ENCODE peak calls at places on chromosomes 4 and X, in eight cellular contexts. One of them, this sample, is unnamed.

GRCh38 chrX:29662759-29663503 is 552.4 kb upstream of the MAGEB2 start:
- DNase-seq in CD4-positive, alpha-beta memory T cell: no peak
- DNase-seq in naive thymus-derived CD4-positive, alpha-beta T cell: no peak
- DNase-seq in GM23248: peak
- DNase-seq in coronary artery: no peak
- DNase-seq in HepG2: peak
- DNase-seq in CD4-positive, CD25-positive, alpha-beta regulatory T cell: no peak
- DNase-seq in CD8-positive, alpha-beta memory T cell: no peak
- DNase-seq in this sample: peak

GRCh38 chr4:110306363-110306762 is 107.9 kb upstream of the ELOVL6 start:
- DNase-seq in CD4-positive, alpha-beta memory T cell: no peak
- DNase-seq in naive thymus-derived CD4-positive, alpha-beta T cell: no peak
- DNase-seq in GM23248: no peak
- DNase-seq in coronary artery: no peak
- DNase-seq in HepG2: no peak
- DNase-seq in CD4-positive, CD25-positive, alpha-beta regulatory T cell: no peak
- DNase-seq in CD8-positive, alpha-beta memory T cell: no peak
- DNase-seq in this sample: no peak

GRCh38 chr4:140238353-140239041 is 84.5 kb upstream of the MAML3 start:
- DNase-seq in CD4-positive, alpha-beta memory T cell: no peak
- DNase-seq in naive thymus-derived CD4-positive, alpha-beta T cell: no peak
- DNase-seq in GM23248: peak
- DNase-seq in coronary artery: peak
- DNase-seq in HepG2: no peak
- DNase-seq in CD4-positive, CD25-positive, alpha-beta regulatory T cell: no peak
- DNase-seq in CD8-positive, alpha-beta memory T cell: no peak
- DNase-seq in this sample: peak

GRCh38 chrX:84737471-84737871 is 235.2 kb upstream of the HDX start:
- DNase-seq in CD4-positive, alpha-beta memory T cell: no peak
- DNase-seq in naive thymus-derived CD4-positive, alpha-beta T cell: no peak
- DNase-seq in GM23248: peak
- DNase-seq in coronary artery: no peak
- DNase-seq in HepG2: no peak
- DNase-seq in CD4-positive, CD25-positive, alpha-beta regulatory T cell: no peak
- DNase-seq in CD8-positive, alpha-beta memory T cell: no peak
- DNase-seq in this sample: no peak

GRCh38 chr4:66558651-66559050 is 888.4 kb upstream of the EPHA5 start:
- DNase-seq in CD4-positive, alpha-beta memory T cell: no peak
- DNase-seq in naive thymus-derived CD4-positive, alpha-beta T cell: no peak
- DNase-seq in GM23248: no peak
- DNase-seq in coronary artery: no peak
- DNase-seq in HepG2: no peak
- DNase-seq in CD4-positive, CD25-positive, alpha-beta regulatory T cell: no peak
- DNase-seq in CD8-positive, alpha-beta memory T cell: no peak
- DNase-seq in this sample: no peak

GRCh38 chrX:63658920-63659319 is 126.1 kb downstream of the ARHGEF9 start:
- DNase-seq in CD4-positive, alpha-beta memory T cell: no peak
- DNase-seq in naive thymus-derived CD4-positive, alpha-beta T cell: no peak
- DNase-seq in GM23248: peak
- DNase-seq in coronary artery: no peak
- DNase-seq in HepG2: no peak
- DNase-seq in CD4-positive, CD25-positive, alpha-beta regulatory T cell: no peak
- DNase-seq in CD8-positive, alpha-beta memory T cell: no peak
- DNase-seq in this sample: no peak

GRCh38 chrX:38215141-38215540 is 5.5 kb downstream of the SRPX start:
- DNase-seq in CD4-positive, alpha-beta memory T cell: no peak
- DNase-seq in naive thymus-derived CD4-positive, alpha-beta T cell: no peak
- DNase-seq in GM23248: peak
- DNase-seq in coronary artery: no peak
- DNase-seq in HepG2: no peak
- DNase-seq in CD4-positive, CD25-positive, alpha-beta regulatory T cell: no peak
- DNase-seq in CD8-positive, alpha-beta memory T cell: no peak
- DNase-seq in this sample: no peak

GRCh38 chr4:87419578-87420249 is 2.7 kb upstream of the NUDT9 start:
- DNase-seq in CD4-positive, alpha-beta memory T cell: no peak
- DNase-seq in naive thymus-derived CD4-positive, alpha-beta T cell: no peak
- DNase-seq in GM23248: no peak
- DNase-seq in coronary artery: no peak
- DNase-seq in HepG2: peak
- DNase-seq in CD4-positive, CD25-positive, alpha-beta regulatory T cell: no peak
- DNase-seq in CD8-positive, alpha-beta memory T cell: no peak
- DNase-seq in this sample: peak

GRCh38 chr4:149711588-149711987 is 104.1 kb downstream of the IQCM start:
- DNase-seq in CD4-positive, alpha-beta memory T cell: no peak
- DNase-seq in naive thymus-derived CD4-positive, alpha-beta T cell: no peak
- DNase-seq in GM23248: no peak
- DNase-seq in coronary artery: no peak
- DNase-seq in HepG2: no peak
- DNase-seq in CD4-positive, CD25-positive, alpha-beta regulatory T cell: no peak
- DNase-seq in CD8-positive, alpha-beta memory T cell: no peak
- DNase-seq in this sample: no peak

GRCh38 chr4:74583066-74583700 is 138.2 kb downstream of the AREG start:
- DNase-seq in CD4-positive, alpha-beta memory T cell: no peak
- DNase-seq in naive thymus-derived CD4-positive, alpha-beta T cell: no peak
- DNase-seq in GM23248: peak
- DNase-seq in coronary artery: no peak
- DNase-seq in HepG2: no peak
- DNase-seq in CD4-positive, CD25-positive, alpha-beta regulatory T cell: no peak
- DNase-seq in CD8-positive, alpha-beta memory T cell: no peak
- DNase-seq in this sample: no peak

GRCh38 chr4:111631157-111631999 is 513.9 kb upstream of the FAM241A start:
- DNase-seq in CD4-positive, alpha-beta memory T cell: no peak
- DNase-seq in naive thymus-derived CD4-positive, alpha-beta T cell: no peak
- DNase-seq in GM23248: peak
- DNase-seq in coronary artery: no peak
- DNase-seq in HepG2: no peak
- DNase-seq in CD4-positive, CD25-positive, alpha-beta regulatory T cell: no peak
- DNase-seq in CD8-positive, alpha-beta memory T cell: no peak
- DNase-seq in this sample: no peak

GRCh38 chrX:68895339-68896250 is 66.8 kb downstream of the EFNB1 start:
- DNase-seq in CD4-positive, alpha-beta memory T cell: no peak
- DNase-seq in naive thymus-derived CD4-positive, alpha-beta T cell: no peak
- DNase-seq in GM23248: peak
- DNase-seq in coronary artery: peak
- DNase-seq in HepG2: peak
- DNase-seq in CD4-positive, CD25-positive, alpha-beta regulatory T cell: no peak
- DNase-seq in CD8-positive, alpha-beta memory T cell: no peak
- DNase-seq in this sample: no peak

GRCh38 chrX:107596651-107597050 is 31.7 kb upstream of the PRPS1 start:
- DNase-seq in CD4-positive, alpha-beta memory T cell: no peak
- DNase-seq in naive thymus-derived CD4-positive, alpha-beta T cell: no peak
- DNase-seq in GM23248: no peak
- DNase-seq in coronary artery: no peak
- DNase-seq in HepG2: no peak
- DNase-seq in CD4-positive, CD25-positive, alpha-beta regulatory T cell: no peak
- DNase-seq in CD8-positive, alpha-beta memory T cell: no peak
- DNase-seq in this sample: no peak

GRCh38 chr4:113328514-113328913 is 279.1 kb downstream of the ANK2 start:
- DNase-seq in CD4-positive, alpha-beta memory T cell: no peak
- DNase-seq in naive thymus-derived CD4-positive, alpha-beta T cell: no peak
- DNase-seq in GM23248: peak
- DNase-seq in coronary artery: no peak
- DNase-seq in HepG2: peak
- DNase-seq in CD4-positive, CD25-positive, alpha-beta regulatory T cell: no peak
- DNase-seq in CD8-positive, alpha-beta memory T cell: no peak
- DNase-seq in this sample: no peak

GRCh38 chr4:57114973-57115372 is 4.8 kb upstream of the IGFBP7 start:
- DNase-seq in CD4-positive, alpha-beta memory T cell: no peak
- DNase-seq in naive thymus-derived CD4-positive, alpha-beta T cell: no peak
- DNase-seq in GM23248: peak
- DNase-seq in coronary artery: no peak
- DNase-seq in HepG2: no peak
- DNase-seq in CD4-positive, CD25-positive, alpha-beta regulatory T cell: no peak
- DNase-seq in CD8-positive, alpha-beta memory T cell: no peak
- DNase-seq in this sample: no peak

GRCh38 chrX:142977128-142977914 is 48.4 kb upstream of the SPANXN4 start:
- DNase-seq in CD4-positive, alpha-beta memory T cell: no peak
- DNase-seq in naive thymus-derived CD4-positive, alpha-beta T cell: no peak
- DNase-seq in GM23248: no peak
- DNase-seq in coronary artery: no peak
- DNase-seq in HepG2: no peak
- DNase-seq in CD4-positive, CD25-positive, alpha-beta regulatory T cell: no peak
- DNase-seq in CD8-positive, alpha-beta memory T cell: no peak
- DNase-seq in this sample: no peak

GRCh38 chrX:54066841-54067240 is 22.6 kb upstream of the PHF8 start:
- DNase-seq in CD4-positive, alpha-beta memory T cell: no peak
- DNase-seq in naive thymus-derived CD4-positive, alpha-beta T cell: no peak
- DNase-seq in GM23248: peak
- DNase-seq in coronary artery: no peak
- DNase-seq in HepG2: no peak
- DNase-seq in CD4-positive, CD25-positive, alpha-beta regulatory T cell: no peak
- DNase-seq in CD8-positive, alpha-beta memory T cell: no peak
- DNase-seq in this sample: no peak

GRCh38 chr4:25993564-25994185 is 79.7 kb downstream of the SMIM20 start:
- DNase-seq in CD4-positive, alpha-beta memory T cell: no peak
- DNase-seq in naive thymus-derived CD4-positive, alpha-beta T cell: no peak
- DNase-seq in GM23248: peak
- DNase-seq in coronary artery: peak
- DNase-seq in HepG2: peak
- DNase-seq in CD4-positive, CD25-positive, alpha-beta regulatory T cell: peak
- DNase-seq in CD8-positive, alpha-beta memory T cell: no peak
- DNase-seq in this sample: no peak

GRCh38 chr4:10093801-10094552 is 22.6 kb downstream of the WDR1 start:
- DNase-seq in CD4-positive, alpha-beta memory T cell: no peak
- DNase-seq in naive thymus-derived CD4-positive, alpha-beta T cell: no peak
- DNase-seq in GM23248: peak
- DNase-seq in coronary artery: peak
- DNase-seq in HepG2: no peak
- DNase-seq in CD4-positive, CD25-positive, alpha-beta regulatory T cell: no peak
- DNase-seq in CD8-positive, alpha-beta memory T cell: no peak
- DNase-seq in this sample: peak

GRCh38 chr4:127000090-127000489 is 632.7 kb upstream of the INTU start:
- DNase-seq in CD4-positive, alpha-beta memory T cell: no peak
- DNase-seq in naive thymus-derived CD4-positive, alpha-beta T cell: no peak
- DNase-seq in GM23248: no peak
- DNase-seq in coronary artery: no peak
- DNase-seq in HepG2: no peak
- DNase-seq in CD4-positive, CD25-positive, alpha-beta regulatory T cell: no peak
- DNase-seq in CD8-positive, alpha-beta memory T cell: no peak
- DNase-seq in this sample: no peak

GRCh38 chr4:111546881-111547280 is 598.4 kb upstream of the FAM241A start:
- DNase-seq in CD4-positive, alpha-beta memory T cell: no peak
- DNase-seq in naive thymus-derived CD4-positive, alpha-beta T cell: no peak
- DNase-seq in GM23248: no peak
- DNase-seq in coronary artery: no peak
- DNase-seq in HepG2: no peak
- DNase-seq in CD4-positive, CD25-positive, alpha-beta regulatory T cell: no peak
- DNase-seq in CD8-positive, alpha-beta memory T cell: no peak
- DNase-seq in this sample: no peak

GRCh38 chr4:176792348-176793059 is at the start of gene VEGFC:
- DNase-seq in CD4-positive, alpha-beta memory T cell: no peak
- DNase-seq in naive thymus-derived CD4-positive, alpha-beta T cell: no peak
- DNase-seq in GM23248: peak
- DNase-seq in coronary artery: peak
- DNase-seq in HepG2: peak
- DNase-seq in CD4-positive, CD25-positive, alpha-beta regulatory T cell: peak
- DNase-seq in CD8-positive, alpha-beta memory T cell: no peak
- DNase-seq in this sample: peak

GRCh38 chr4:183905081-183905592 is at the start of gene STOX2:
- DNase-seq in CD4-positive, alpha-beta memory T cell: no peak
- DNase-seq in naive thymus-derived CD4-positive, alpha-beta T cell: no peak
- DNase-seq in GM23248: peak
- DNase-seq in coronary artery: peak
- DNase-seq in HepG2: peak
- DNase-seq in CD4-positive, CD25-positive, alpha-beta regulatory T cell: peak
- DNase-seq in CD8-positive, alpha-beta memory T cell: no peak
- DNase-seq in this sample: peak

GRCh38 chr4:3485882-3486555 is 22.9 kb downstream of the DOK7 start:
- DNase-seq in CD4-positive, alpha-beta memory T cell: no peak
- DNase-seq in naive thymus-derived CD4-positive, alpha-beta T cell: no peak
- DNase-seq in GM23248: no peak
- DNase-seq in coronary artery: no peak
- DNase-seq in HepG2: no peak
- DNase-seq in CD4-positive, CD25-positive, alpha-beta regulatory T cell: no peak
- DNase-seq in CD8-positive, alpha-beta memory T cell: no peak
- DNase-seq in this sample: no peak
- H3K4me3 ChIP-seq in CD4-positive, alpha-beta memory T cell: no peak
- H3K4me3 ChIP-seq in naive thymus-derived CD4-positive, alpha-beta T cell: no peak
- H3K4me3 ChIP-seq in GM23248: no peak
- H3K4me3 ChIP-seq in coronary artery: no peak
- H3K4me3 ChIP-seq in HepG2: no peak
- H3K4me3 ChIP-seq in CD4-positive, CD25-positive, alpha-beta regulatory T cell: no peak
- H3K4me3 ChIP-seq in CD8-positive, alpha-beta memory T cell: no peak
- H3K4me3 ChIP-seq in this sample: no peak

GRCh38 chrX:78378476-78379115 is 51.2 kb upstream of the CYSLTR1 start:
- DNase-seq in CD4-positive, alpha-beta memory T cell: no peak
- DNase-seq in naive thymus-derived CD4-positive, alpha-beta T cell: no peak
- DNase-seq in GM23248: no peak
- DNase-seq in coronary artery: no peak
- DNase-seq in HepG2: no peak
- DNase-seq in CD4-positive, CD25-positive, alpha-beta regulatory T cell: no peak
- DNase-seq in CD8-positive, alpha-beta memory T cell: no peak
- DNase-seq in this sample: no peak

GRCh38 chrX:78377186-78377585 is 49.8 kb upstream of the CYSLTR1 start:
- DNase-seq in CD4-positive, alpha-beta memory T cell: no peak
- DNase-seq in naive thymus-derived CD4-positive, alpha-beta T cell: no peak
- DNase-seq in GM23248: no peak
- DNase-seq in coronary artery: no peak
- DNase-seq in HepG2: no peak
- DNase-seq in CD4-positive, CD25-positive, alpha-beta regulatory T cell: no peak
- DNase-seq in CD8-positive, alpha-beta memory T cell: no peak
- DNase-seq in this sample: no peak

GRCh38 chrX:78375894-78376293 is 48.5 kb upstream of the CYSLTR1 start:
- DNase-seq in CD4-positive, alpha-beta memory T cell: peak
- DNase-seq in naive thymus-derived CD4-positive, alpha-beta T cell: no peak
- DNase-seq in GM23248: peak
- DNase-seq in coronary artery: no peak
- DNase-seq in HepG2: no peak
- DNase-seq in CD4-positive, CD25-positive, alpha-beta regulatory T cell: peak
- DNase-seq in CD8-positive, alpha-beta memory T cell: no peak
- DNase-seq in this sample: no peak
- H3K27ac ChIP-seq in CD4-positive, alpha-beta memory T cell: no peak
- H3K27ac ChIP-seq in naive thymus-derived CD4-positive, alpha-beta T cell: no peak
- H3K27ac ChIP-seq in GM23248: no peak
- H3K27ac ChIP-seq in coronary artery: no peak
- H3K27ac ChIP-seq in HepG2: no peak
- H3K27ac ChIP-seq in CD4-positive, CD25-positive, alpha-beta regulatory T cell: no peak
- H3K27ac ChIP-seq in CD8-positive, alpha-beta memory T cell: no peak
- H3K27ac ChIP-seq in this sample: no peak

DNA sequence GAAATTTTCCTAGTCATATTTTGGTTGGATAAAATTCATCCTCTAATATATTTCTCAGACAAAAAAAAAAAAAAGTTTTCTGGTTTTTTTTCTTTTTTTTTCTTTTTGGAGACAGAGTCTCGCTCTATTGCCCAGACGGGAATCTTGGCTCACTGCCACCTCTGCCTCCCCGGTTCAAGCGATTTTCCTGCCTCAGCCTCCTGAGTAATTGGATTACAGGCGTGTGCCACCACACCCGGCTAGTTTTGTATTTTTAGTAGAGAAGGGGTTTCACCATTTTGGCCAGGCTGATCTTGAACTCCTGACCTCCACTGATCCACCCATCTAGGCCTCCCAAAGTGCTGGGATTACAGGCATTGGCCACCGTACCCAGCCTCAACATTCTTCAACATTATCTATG is 432.7 kb upstream of the PABPC4L start:
- DNase-seq in CD4-positive, alpha-beta memory T cell: no peak
- DNase-seq in naive thymus-derived CD4-positive, alpha-beta T cell: no peak
- DNase-seq in GM23248: no peak
- DNase-seq in coronary artery: no peak
- DNase-seq in HepG2: no peak
- DNase-seq in CD4-positive, CD25-positive, alpha-beta regulatory T cell: no peak
- DNase-seq in CD8-positive, alpha-beta memory T cell: no peak
- DNase-seq in this sample: no peak
- H3K4me3 ChIP-seq in CD4-positive, alpha-beta memory T cell: no peak
- H3K4me3 ChIP-seq in naive thymus-derived CD4-positive, alpha-beta T cell: no peak
- H3K4me3 ChIP-seq in GM23248: no peak
- H3K4me3 ChIP-seq in coronary artery: no peak
- H3K4me3 ChIP-seq in HepG2: no peak
- H3K4me3 ChIP-seq in CD4-positive, CD25-positive, alpha-beta regulatory T cell: no peak
- H3K4me3 ChIP-seq in CD8-positive, alpha-beta memory T cell: no peak
- H3K4me3 ChIP-seq in this sample: no peak

GRCh38 chr4:82515705-82516104 is 46.1 kb downstream of the TMEM150C start:
- DNase-seq in CD4-positive, alpha-beta memory T cell: no peak
- DNase-seq in naive thymus-derived CD4-positive, alpha-beta T cell: no peak
- DNase-seq in GM23248: peak
- DNase-seq in coronary artery: no peak
- DNase-seq in HepG2: no peak
- DNase-seq in CD4-positive, CD25-positive, alpha-beta regulatory T cell: no peak
- DNase-seq in CD8-positive, alpha-beta memory T cell: no peak
- DNase-seq in this sample: peak
- H3K27ac ChIP-seq in CD4-positive, alpha-beta memory T cell: no peak
- H3K27ac ChIP-seq in naive thymus-derived CD4-positive, alpha-beta T cell: no peak
- H3K27ac ChIP-seq in GM23248: no peak
- H3K27ac ChIP-seq in coronary artery: no peak
- H3K27ac ChIP-seq in HepG2: no peak
- H3K27ac ChIP-seq in CD4-positive, CD25-positive, alpha-beta regulatory T cell: no peak
- H3K27ac ChIP-seq in CD8-positive, alpha-beta memory T cell: no peak
- H3K27ac ChIP-seq in this sample: peak